ENCODE peak calls at places on chromosomes 11 and 22, in ten cellular contexts. O is stimulated activated CD8-positive, alpha-beta memory T cell treated with anti-CD3 and anti-CD28 coated beads, Interleukin-12 subunit alpha, Interleukin-12 subunit beta, amount 100 ng/mL, for 4 hours; E is HTR-8/SVneo; F is nephron progenitor cell; B is AG10803; R is AG09319; Z is Right ventricle myocardium superior; U is Daoy; G is ELF-1; I is GM03348. P is an unnamed sample.

GRCh38 chr11:118010738-118011461 is 24.7 kb downstream of the IL10RA start:
- DNase-seq in O (no peak), E (no peak), F (no peak), B (no peak), R (no peak), Z (peak; percentile 73), U (no peak), G (no peak), I (no peak), P (peak; percentile 77)

GRCh38 chr11:8832571-8833260 is 78.3 kb upstream of the AKIP1 start:
- DNase-seq in O (no peak), E (no peak), F (peak; percentile 22), B (peak; percentile 93), R (peak; percentile 72), Z (no peak), U (peak; percentile 80), G (peak; percentile 93), I (peak; percentile 91), P (peak; percentile 22)

GRCh38 chr11:31806186-31806943 is 4.8 kb downstream of the PAX6 start:
- DNase-seq in O (no peak), E (no peak), F (no peak), B (no peak), R (no peak), Z (no peak), U (no peak), G (peak; percentile 14), I (no peak), P (no peak)

GRCh38 chr11:69918938-69919650 is 99.9 kb upstream of the FGF3 start:
- DNase-seq in O (peak; percentile 28), E (peak; percentile 82), F (peak; percentile 95), B (peak; percentile 49), R (no peak), Z (peak; percentile 88), U (peak; percentile 75), G (peak; percentile 88), I (peak; percentile 91), P (peak; percentile 57)

GRCh38 chr22:22479116-22479515 is 29.4 kb downstream of the ZNF280B start:
- DNase-seq in O (no peak), E (no peak), F (no peak), B (no peak), R (no peak), Z (no peak), U (no peak), G (no peak), I (no peak), P (no peak)

GRCh38 chr22:48755332-48755949 is 1072.2 kb downstream of the BRD1 start:
- DNase-seq in O (no peak), E (no peak), F (no peak), B (no peak), R (no peak), Z (peak; percentile 35), U (no peak), G (peak; percentile 0), I (peak; percentile 1), P (no peak)

GRCh38 chr22:19756288-19757128 is 4.1 kb upstream of the TBX1 start:
- DNase-seq in O (peak; percentile 27), E (no peak), F (peak; percentile 65), B (no peak), R (no peak), Z (peak; percentile 56), U (peak; percentile 57), G (no peak), I (peak; percentile 72), P (no peak)

GRCh38 chr11:61761440-61762163 is 9.2 kb downstream of the MYRF start:
- DNase-seq in O (no peak), E (no peak), F (no peak), B (no peak), R (no peak), Z (no peak), U (no peak), G (no peak), I (no peak), P (no peak)

GRCh38 chr11:117827521-117828511 is 3.3 kb upstream of the FXYD2 start:
- DNase-seq in O (no peak), E (no peak), F (no peak), B (no peak), R (no peak), Z (no peak), U (no peak), G (no peak), I (no peak), P (peak; percentile 33)

GRCh38 chr11:102654761-102655160 is 29.6 kb upstream of the MMP20 start:
- DNase-seq in O (no peak), E (no peak), F (no peak), B (no peak), R (no peak), Z (no peak), U (no peak), G (no peak), I (no peak), P (no peak)

GRCh38 chr22:45059296-45059695 is 49.5 kb upstream of the PHF21B start:
- DNase-seq in O (no peak), E (no peak), F (no peak), B (no peak), R (no peak), Z (no peak), U (no peak), G (no peak), I (no peak), P (no peak)

GRCh38 chr11:279966-280761 is 2.0 kb downstream of the NLRP6 start:
- DNase-seq in O (no peak), E (no peak), F (no peak), B (peak; percentile 27), R (no peak), Z (peak; percentile 62), U (no peak), G (peak; percentile 68), I (peak; percentile 68), P (peak; percentile 43)

GRCh38 chr11:119115484-119116234 is 5.7 kb upstream of the HINFP start:
- DNase-seq in O (no peak), E (no peak), F (no peak), B (no peak), R (no peak), Z (peak; percentile 77), U (no peak), G (no peak), I (no peak), P (no peak)

GRCh38 chr11:134658481-134659080 is 246.5 kb upstream of the B3GAT1 start:
- DNase-seq in O (no peak), E (no peak), F (no peak), B (no peak), R (no peak), Z (no peak), U (no peak), G (no peak), I (no peak), P (no peak)

GRCh38 chr11:132408877-132409276 is 1038.5 kb downstream of the NTM start:
- DNase-seq in O (no peak), E (no peak), F (no peak), B (no peak), R (no peak), Z (no peak), U (no peak), G (no peak), I (no peak), P (no peak)

GRCh38 chr22:32745251-32745995 is 56.1 kb upstream of the TIMP3 start:
- DNase-seq in O (no peak), E (no peak), F (peak; percentile 15), B (peak; percentile 66), R (no peak), Z (peak; percentile 73), U (peak; percentile 51), G (peak; percentile 86), I (peak; percentile 78), P (no peak)

GRCh38 chr11:116703421-116703820 is 69.4 kb downstream of the BUD13 start:
- DNase-seq in O (no peak), E (no peak), F (peak; percentile 65), B (no peak), R (no peak), Z (no peak), U (no peak), G (peak; percentile 86), I (no peak), P (no peak)

GRCh38 chr11:117822031-117822521 is 2.5 kb downstream of the FXYD2 start:
- DNase-seq in O (no peak), E (peak; percentile 45), F (peak; percentile 62), B (no peak), R (no peak), Z (peak; percentile 69), U (peak; percentile 69), G (no peak), I (peak; percentile 55), P (peak; percentile 50)

GRCh38 chr22:38314992-38315800 is 2.0 kb downstream of the CSNK1E start:
- DNase-seq in O (no peak), E (no peak), F (no peak), B (peak; percentile 40), R (no peak), Z (no peak), U (no peak), G (peak; percentile 25), I (no peak), P (peak; percentile 29)

GRCh38 chr22:44133161-44133560 is 47.6 kb upstream of the PARVG start:
- DNase-seq in O (no peak), E (no peak), F (no peak), B (no peak), R (peak; percentile 15), Z (no peak), U (peak; percentile 60), G (no peak), I (peak; percentile 63), P (no peak)

GRCh38 chr22:22877523-22878210 is 9.9 kb upstream of the IGLL5 start:
- DNase-seq in O (peak; percentile 43), E (peak; percentile 26), F (peak; percentile 83), B (peak; percentile 40), R (peak; percentile 11), Z (peak; percentile 66), U (peak; percentile 65), G (peak; percentile 68), I (peak; percentile 79), P (no peak)

GRCh38 chr22:48340191-48340590 is 1487.5 kb downstream of the BRD1 start:
- DNase-seq in O (no peak), E (no peak), F (no peak), B (no peak), R (no peak), Z (no peak), U (no peak), G (peak; percentile 25), I (no peak), P (no peak)

GRCh38 chr11:101860694-101861371 is 54.0 kb upstream of the CEP126 start:
- DNase-seq in O (no peak), E (peak; percentile 62), F (peak; percentile 42), B (peak; percentile 79), R (peak; percentile 49), Z (no peak), U (peak; percentile 38), G (peak; percentile 73), I (peak; percentile 58), P (no peak)

GRCh38 chr11:106397787-106398355 is 320.4 kb downstream of the AASDHPPT start:
- DNase-seq in O (no peak), E (no peak), F (no peak), B (peak; percentile 23), R (no peak), Z (no peak), U (peak; percentile 4), G (peak; percentile 23), I (peak; percentile 9), P (no peak)

GRCh38 chr22:29520851-29521250 is 32.7 kb downstream of the THOC5 start:
- DNase-seq in O (no peak), E (no peak), F (no peak), B (peak; percentile 45), R (no peak), Z (no peak), U (peak; percentile 8), G (no peak), I (peak; percentile 68), P (no peak)

GRCh38 chr11:80617156-80617555 is 1176.3 kb upstream of the TENM4 start:
- DNase-seq in O (no peak), E (no peak), F (no peak), B (no peak), R (no peak), Z (no peak), U (no peak), G (no peak), I (no peak), P (no peak)

GRCh38 chr22:36350751-36351594 is 36.8 kb downstream of the MYH9 start:
- DNase-seq in O (no peak), E (no peak), F (no peak), B (no peak), R (no peak), Z (no peak), U (peak; percentile 83), G (peak; percentile 54), I (no peak), P (no peak)

P was measured in activated B cell treated with CpG ODN at 0.5 μM for 24 hours.